ENCODE peak calls at places on chromosome 16, in six cellular contexts. B, P, N, G, O and X are unnamed samples.

GRCh38 chr16:75341934-75342811 is 90.7 kb upstream of the BCAR1 start:
- DNase-seq in G (peak; percentile 88), P (no peak), O (no peak), B (no peak), N (no peak), X (peak; percentile 84)

GRCh38 chr16:82888616-82889015 is 261.8 kb downstream of the CDH13 start:
- DNase-seq in O (no peak), B (no peak), P (no peak), G (no peak), N (no peak), X (peak; percentile 70)

GRCh38 chr16:28596840-28597691 is at the start of gene SULT1A2:
- DNase-seq in O (no peak), P (no peak), B (no peak), N (no peak), G (no peak), X (no peak)

GRCh38 chr16:24758373-24758772 is 28.9 kb downstream of the TNRC6A start:
- DNase-seq in P (no peak), N (no peak), O (no peak), G (no peak), B (no peak), X (no peak)

GRCh38 chr16:47848481-47849109 is 307.2 kb downstream of the ABCC12 start:
- DNase-seq in P (no peak), O (no peak), G (peak; percentile 79), B (no peak), N (no peak), X (peak; percentile 57)

GRCh38 chr16:28905229-28905754 is 19.7 kb downstream of the RABEP2 start:
- DNase-seq in G (no peak), B (no peak), O (no peak), N (no peak), P (no peak), X (no peak)

GRCh38 chr16:70331588-70332358 is 14.9 kb upstream of the DDX19A start:
- DNase-seq in P (no peak), G (peak; percentile 31), N (no peak), O (peak; percentile 60), B (no peak), X (peak; percentile 35)

GRCh38 chr16:11395008-11395948 is 50.0 kb downstream of the RMI2 start:
- DNase-seq in G (no peak), N (no peak), P (no peak), O (no peak), B (peak; percentile 21), X (no peak)

GRCh38 chr16:50298075-50298460 is 31.7 kb downstream of the ADCY7 start:
- DNase-seq in N (no peak), P (no peak), G (no peak), B (no peak), O (peak; percentile 28), X (no peak)

GRCh38 chr16:8798174-8798527 is 512 bp downstream of the PMM2 start:
- DNase-seq in N (no peak), O (no peak), P (no peak), B (no peak), G (peak; percentile 4), X (no peak)

GRCh38 chr16:3712830-3713476 is 4.4 kb downstream of the TRAP1 start:
- DNase-seq in O (peak; percentile 25), N (no peak), G (no peak), B (no peak), P (no peak), X (no peak)

GRCh38 chr16:69520800-69521602 is 44.8 kb upstream of the NFAT5 start:
- DNase-seq in B (no peak), P (no peak), O (no peak), G (no peak), N (no peak), X (peak; percentile 18)

GRCh38 chr16:87945351-87946042 is 5.7 kb upstream of the BANP start:
- DNase-seq in N (peak; percentile 51), B (peak; percentile 89), O (peak; percentile 74), P (peak; percentile 69), G (peak; percentile 93), X (peak; percentile 69)

GRCh38 chr16:23448392-23448791 is 4.6 kb downstream of the COG7 start:
- DNase-seq in G (no peak), P (no peak), O (no peak), N (no peak), B (no peak), X (no peak)

GRCh38 chr16:72995151-72995881 is 52.6 kb downstream of the ZFHX3 start:
- DNase-seq in O (no peak), N (no peak), G (no peak), B (no peak), P (no peak), X (no peak)

GRCh38 chr16:10339777-10340752 is 45.8 kb upstream of the ATF7IP2 start:
- DNase-seq in O (no peak), B (no peak), N (no peak), P (no peak), G (no peak), X (no peak)

GRCh38 chr16:10679921-10680320 is 14.8 kb downstream of the TEKT5 start:
- DNase-seq in G (no peak), B (no peak), N (no peak), P (no peak), O (no peak), X (no peak)

GRCh38 chr16:81542609-81543570 is 98.3 kb downstream of the CMIP start:
- DNase-seq in O (no peak), N (no peak), B (no peak), G (no peak), P (no peak), X (no peak)

GRCh38 chr16:89164847-89165684 is 6.5 kb upstream of the CDH15 start:
- DNase-seq in O (peak; percentile 47), P (no peak), N (no peak), B (no peak), G (no peak), X (no peak)

GRCh38 chr16:83115491-83116232 is 488.9 kb downstream of the CDH13 start:
- DNase-seq in P (no peak), N (no peak), G (no peak), B (no peak), O (no peak), X (no peak)

DNA sequence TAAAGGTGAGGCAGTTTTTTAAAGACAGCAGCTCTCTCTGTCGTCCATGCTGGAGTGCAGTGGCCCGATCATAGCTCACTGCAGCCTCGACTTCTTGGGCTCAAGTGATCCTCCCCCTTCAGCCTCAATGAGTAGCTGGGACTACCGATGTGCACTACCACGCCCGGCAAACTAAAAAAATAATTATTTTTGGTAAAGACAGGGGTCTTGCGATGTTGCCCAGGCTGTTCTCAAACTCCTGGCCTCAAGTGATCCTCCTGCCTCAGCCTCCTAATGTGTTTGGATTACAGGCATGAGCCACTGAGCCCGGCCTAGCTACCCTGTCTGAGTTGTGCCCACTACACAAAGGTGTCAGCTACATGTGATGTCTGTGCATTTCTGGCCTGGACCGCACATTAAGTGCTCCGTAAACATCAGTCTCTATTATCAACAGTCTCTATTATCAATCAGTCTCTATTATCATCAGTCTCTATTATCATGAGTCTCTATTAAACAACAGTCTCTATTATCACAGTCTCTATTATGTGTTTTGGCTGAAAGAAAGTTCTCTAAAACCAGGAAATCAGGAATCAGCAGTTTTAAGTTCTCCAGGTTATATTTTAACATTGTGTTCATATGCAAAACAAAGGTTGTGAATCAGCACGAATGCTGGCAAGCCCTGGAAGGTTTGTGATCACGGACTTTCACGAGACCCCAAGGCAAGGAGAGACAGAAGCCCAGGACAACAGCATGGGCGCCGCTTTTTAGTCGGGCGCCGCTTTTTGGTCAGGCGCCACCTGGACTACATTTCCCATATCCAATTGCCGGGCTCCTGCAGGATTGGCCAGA is 696 bp upstream of the WWOX start:
- DNase-seq in G (no peak), N (no peak), P (no peak), B (no peak), O (no peak), X (no peak)
- H3K4me3 ChIP-seq in G (peak overlapping the region; percentile 95), N (peak overlapping the region; percentile 96), P (peak overlapping the region; percentile 99), B (peak overlapping the region; percentile 91), O (peak overlapping the region; percentile 82), X (peak overlapping the region; percentile 97)

DNA sequence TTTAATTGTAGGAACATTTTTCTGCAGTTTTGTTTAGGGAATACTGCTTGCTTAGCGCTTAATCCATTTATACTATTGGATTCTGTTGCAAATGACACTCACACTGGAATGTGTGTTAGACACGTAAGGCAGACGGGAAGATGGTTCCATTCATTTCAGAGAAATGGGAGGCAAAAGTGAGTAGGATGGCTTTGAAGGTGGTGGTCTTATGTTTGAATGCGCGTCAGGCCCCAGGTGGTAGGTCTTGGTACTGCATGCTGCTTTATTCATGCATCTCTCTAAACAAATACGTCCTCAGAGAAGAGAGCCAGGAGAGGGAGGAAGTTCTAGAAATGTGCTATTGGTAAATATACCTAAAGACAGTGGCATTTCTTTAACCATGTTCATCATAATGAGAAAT is 997.6 kb upstream of the RBFOX1 start:
- DNase-seq in G (peak; percentile 5), O (no peak), P (no peak), N (no peak), B (no peak), X (no peak)
- TF ChIP-seq CTCF in G (peak; percentile 47), O (peak; percentile 24), P (peak; percentile 33), N (no peak), B (no peak), X (peak; percentile 59)

GRCh38 chr16:66846266-66846665 is 2.1 kb downstream of the CA7 start:
- DNase-seq in B (no peak), P (no peak), O (no peak), N (no peak), G (no peak), X (no peak)

GRCh38 chr16:66845791-66846221 is 1.6 kb downstream of the CA7 start:
- DNase-seq in B (no peak), P (peak; percentile 28), N (no peak), O (no peak), G (no peak), X (no peak)

GRCh38 chr16:66844009-66844341 is 239 bp upstream of the CA7 start:
- DNase-seq in P (no peak), N (no peak), G (no peak), B (no peak), O (no peak), X (no peak)

GRCh38 chr16:66844342-66845079 is at the start of gene CA7:
- DNase-seq in P (no peak), N (no peak), O (no peak), G (no peak), B (no peak), X (no peak)

GRCh38 chr16:66845080-66845410 is 831 bp downstream of the CA7 start:
- DNase-seq in O (no peak), B (no peak), P (no peak), N (no peak), G (no peak), X (no peak)
- H3K4me3 ChIP-seq in O (peak overlapping the region; percentile 67), B (no peak overlapping the region), P (peak overlapping the region; percentile 57), N (peak overlapping the region; percentile 37), G (peak overlapping the region; percentile 62), X (no peak overlapping the region)

GRCh38 chr16:86816930-86817625 is 238.7 kb downstream of the FOXL1 start:
- DNase-seq in B (no peak), G (no peak), N (no peak), P (no peak), O (no peak), X (no peak)
- TF ChIP-seq CTCF in B (no peak), G (no peak), N (no peak), P (no peak), O (no peak), X (no peak)